ENCODE peak calls at places on chromosomes 1 and 21, in five cellular contexts. C, X, M, Y and L are unnamed samples.

GRCh38 chr1:218479436-218480115 is 134.4 kb downstream of the TGFB2 start:
- DNase-seq in C (no peak), Y (no peak), M (no peak), X (no peak), L (peak; percentile 35)

GRCh38 chr1:225881081-225882007 is 836 bp downstream of the TMEM63A start:
- DNase-seq in X (peak; percentile 28), C (no peak), Y (peak; percentile 82), M (no peak), L (peak; percentile 47)

GRCh38 chr1:44144962-44145756 is 3.7 kb upstream of the KLF18 start:
- DNase-seq in C (no peak), M (no peak), Y (no peak), X (no peak), L (no peak)

GRCh38 chr1:109654519-109654918 is 1.4 kb upstream of the GSTM4 start:
- DNase-seq in C (no peak), X (no peak), M (no peak), Y (no peak), L (no peak)

GRCh38 chr1:22124592-22125229 is 18.2 kb downstream of the WNT4 start:
- DNase-seq in X (no peak), C (no peak), M (no peak), Y (no peak), L (no peak)

GRCh38 chr1:5490640-5491039 is 501.6 kb downstream of the NPHP4 start:
- DNase-seq in M (no peak), C (no peak), Y (no peak), X (no peak), L (no peak)

GRCh38 chr1:209854196-209854595 is 26.4 kb downstream of the UTP25 start:
- DNase-seq in X (no peak), Y (no peak), C (no peak), M (no peak), L (no peak)

GRCh38 chr1:3777078-3777547 is 4.6 kb downstream of the SMIM1 start:
- DNase-seq in M (no peak), X (no peak), Y (no peak), C (no peak), L (no peak)

GRCh38 chr1:119449964-119450363 is 35.0 kb downstream of the HSD3B2 start:
- DNase-seq in X (peak; percentile 48), Y (no peak), C (no peak), M (no peak), L (peak; percentile 44)

GRCh38 chr1:109213824-109214693 is at the start of gene SARS1:
- DNase-seq in X (peak; percentile 77), Y (peak; percentile 89), C (peak; percentile 44), M (peak; percentile 83), L (peak; percentile 86)

GRCh38 chr21:36113647-36114428 is 21.0 kb upstream of the CBR3 start:
- DNase-seq in M (no peak), Y (peak; percentile 90), C (no peak), X (no peak), L (peak; percentile 66)

GRCh38 chr1:77966291-77966690 is 12.6 kb downstream of the FUBP1 start:
- DNase-seq in M (no peak), C (no peak), Y (no peak), X (no peak), L (no peak)

GRCh38 chr21:41777934-41778815 is 11.3 kb upstream of the RIPK4 start:
- DNase-seq in C (no peak), Y (peak; percentile 89), M (peak; percentile 71), X (peak; percentile 86), L (peak; percentile 92)

GRCh38 chr1:94924967-94925366 is 1.9 kb downstream of the CNN3 start:
- DNase-seq in C (no peak), Y (no peak), M (no peak), X (peak; percentile 31), L (no peak)

GRCh38 chr1:4118746-4119515 is 218.9 kb upstream of the C1orf174 start:
- DNase-seq in Y (no peak), C (no peak), X (no peak), M (no peak), L (no peak)

GRCh38 chr1:228490120-228491078 is 3.2 kb downstream of the RNF187 start:
- DNase-seq in M (no peak), Y (no peak), X (no peak), C (no peak), L (no peak)

GRCh38 chr1:170836146-170836545 is 99.2 kb upstream of the MROH9 start:
- DNase-seq in M (no peak), X (no peak), Y (no peak), C (no peak), L (peak; percentile 24)

GRCh38 chr21:46078984-46079356 is 18.9 kb upstream of the COL6A2 start:
- DNase-seq in C (no peak), M (no peak), Y (peak; percentile 35), X (no peak), L (no peak)

GRCh38 chr1:56389813-56390539 is 189.4 kb downstream of the PLPP3 start:
- DNase-seq in Y (no peak), M (no peak), C (no peak), X (no peak), L (peak; percentile 50)

GRCh38 chr1:61192666-61193325 is 110.4 kb downstream of the NFIA start:
- DNase-seq in C (no peak), X (no peak), M (no peak), Y (no peak), L (no peak)

GRCh38 chr21:44842721-44843445 is 25.0 kb upstream of the SUMO3 start:
- DNase-seq in X (no peak), Y (no peak), M (no peak), C (no peak), L (no peak)

GRCh38 chr1:16046865-16047264 is 3.3 kb downstream of the CLCNKB start:
- DNase-seq in X (no peak), M (no peak), Y (no peak), C (no peak), L (peak; percentile 24)

GRCh38 chr1:24491577-24492360 is 10.9 kb upstream of the RCAN3 start:
- DNase-seq in Y (no peak), X (no peak), C (no peak), M (no peak), L (no peak)

GRCh38 chr1:159817276-159818041 is 9.2 kb upstream of the SLAMF8 start:
- DNase-seq in M (no peak), X (no peak), C (no peak), Y (no peak), L (peak; percentile 87)